ENCODE peak calls at places on chromosomes 5 and 9, in five cellular contexts. Q is A549, U is stomach, C is HepG2, X is GM12878. D is an unnamed sample.
A peak's percentile ranks its signal among the peaks of the same experiment; 100 is the strongest.

GRCh38 chr5:57277085-57277484 is 103.2 kb downstream of the GPBP1 start:
- DNase-seq in Q (peak; percentile 18), C (no peak), X (no peak), U (no peak), D (no peak)

GRCh38 chr5:167785896-167786295 is 505.5 kb upstream of the WWC1 start:
- DNase-seq in U (no peak), C (no peak), Q (no peak), X (no peak), D (no peak)

GRCh38 chr5:67725591-67725990 is 490.0 kb upstream of the PIK3R1 start:
- DNase-seq in X (no peak), C (no peak), Q (no peak), U (no peak), D (no peak)

GRCh38 chr5:67809589-67809988 is 406.0 kb upstream of the PIK3R1 start:
- DNase-seq in X (peak; percentile 83), C (no peak), Q (no peak), U (no peak), D (no peak)

GRCh38 chr9:129886226-129887174 is 51.2 kb downstream of the USP20 start:
- DNase-seq in Q (no peak), X (peak; percentile 37), U (no peak), C (no peak), D (no peak)

GRCh38 chr5:53035868-53036381 is 46.8 kb downstream of the ITGA2 start:
- DNase-seq in X (no peak), Q (peak; percentile 46), C (no peak), U (no peak), D (no peak)

GRCh38 chr9:110765926-110766325 is 97.3 kb downstream of the MUSK start:
- DNase-seq in Q (no peak), X (no peak), U (no peak), C (no peak), D (no peak)

GRCh38 chr9:70049236-70049635 is 5.6 kb downstream of the MAMDC2 start:
- DNase-seq in X (no peak), U (peak; percentile 40), C (no peak), Q (no peak), D (peak; percentile 84)

GRCh38 chr5:37254581-37254980 is 5.4 kb upstream of the CPLANE1 start:
- DNase-seq in C (no peak), U (no peak), Q (no peak), X (no peak), D (no peak)

DNA sequence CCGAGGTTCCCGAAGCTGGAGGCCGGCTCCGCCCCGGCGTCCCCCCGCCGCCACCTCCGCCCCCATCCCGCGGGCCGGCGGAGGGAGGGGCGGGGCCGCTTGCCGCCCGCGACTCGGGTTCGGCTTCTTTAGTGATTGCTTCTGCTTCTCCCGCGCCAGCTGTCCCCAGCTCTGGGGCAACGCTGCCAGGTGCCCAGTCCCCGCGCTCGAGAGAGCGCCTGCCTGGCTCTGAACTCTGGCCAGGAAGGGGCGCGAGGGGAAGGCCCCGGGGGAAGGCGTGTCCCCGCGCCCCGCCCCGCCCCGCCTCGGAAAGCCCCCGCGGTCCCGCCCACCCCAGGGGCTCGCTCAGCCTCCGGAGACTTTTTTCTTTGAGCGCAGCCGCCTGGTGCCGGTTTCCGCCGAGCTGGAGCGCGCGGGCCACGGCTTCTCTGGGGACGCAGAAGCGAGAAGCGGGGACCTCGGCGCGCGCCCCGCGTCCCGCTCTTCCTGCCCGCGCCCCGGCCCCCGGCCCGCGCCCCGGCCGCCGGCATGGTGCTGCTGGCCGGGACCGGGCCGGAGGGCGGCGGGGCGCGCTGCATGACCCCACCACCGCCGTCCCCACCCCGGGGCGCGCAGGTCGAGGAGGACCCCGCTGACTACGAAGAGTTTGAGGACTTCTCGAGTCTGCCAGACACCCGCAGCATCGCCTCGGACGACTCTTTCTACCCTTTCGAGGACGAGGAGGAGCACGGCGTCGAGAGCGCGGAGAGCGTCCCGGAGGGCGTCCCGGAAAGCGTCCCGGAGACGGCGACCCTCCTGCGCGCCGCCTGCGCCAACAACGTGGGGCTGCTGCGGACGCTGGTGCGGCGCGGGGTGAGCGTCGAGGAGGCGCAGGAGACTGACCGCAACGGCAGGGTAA is at the start of gene ANKRD33B:
- DNase-seq in U (peak; percentile 49), Q (peak; percentile 63), X (no peak), C (peak; percentile 9), D (no peak)
- TF ChIP-seq EP300 in U (no peak), Q (no peak), X (no peak), C (no peak), D (no peak)

GRCh38 chr5:10736808-10737207 is 24.2 kb downstream of the DAP start:
- DNase-seq in X (no peak), U (no peak), Q (no peak), C (no peak), D (no peak)

GRCh38 chr5:10734050-10734709 is 26.9 kb downstream of the DAP start:
- DNase-seq in U (no peak), X (no peak), Q (no peak), C (no peak), D (no peak)

GRCh38 chr5:10736354-10736753 is 24.7 kb downstream of the DAP start:
- DNase-seq in X (no peak), C (no peak), Q (no peak), U (no peak), D (no peak)

GRCh38 chr5:10734832-10735231 is 26.2 kb downstream of the DAP start:
- DNase-seq in U (no peak), C (no peak), X (no peak), Q (no peak), D (no peak)

DNA sequence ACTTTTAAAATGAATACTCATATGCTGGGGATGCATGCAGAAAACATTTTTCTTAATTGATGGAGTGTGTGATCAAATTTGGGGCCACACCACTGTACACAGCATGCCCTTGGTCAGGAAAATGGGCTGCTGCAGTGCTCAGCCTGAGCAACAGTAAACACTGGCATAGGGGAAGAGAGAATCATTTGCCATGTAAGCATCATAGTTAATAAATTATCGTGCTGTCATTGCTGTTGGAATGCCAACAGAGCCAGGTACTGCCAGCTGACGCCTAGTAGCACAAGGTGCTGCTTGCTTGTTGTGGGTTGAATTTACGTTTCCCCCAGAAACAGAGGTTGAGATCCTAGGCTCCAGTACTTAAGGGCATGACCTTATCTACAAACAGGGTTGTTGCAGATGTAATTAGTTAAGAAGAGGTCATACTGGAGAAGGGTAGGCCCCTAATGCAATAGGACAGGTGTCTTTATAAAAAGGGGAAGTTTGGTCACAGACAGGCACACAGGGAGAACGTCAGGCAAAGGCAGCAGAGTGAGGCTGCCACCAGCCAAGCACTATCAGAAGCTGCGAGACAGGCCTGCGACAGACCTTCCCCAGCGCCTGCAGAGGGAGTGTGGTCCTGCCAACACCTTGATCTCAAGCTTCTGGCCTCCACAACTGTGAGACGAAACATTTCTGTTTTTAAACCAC is 25.3 kb downstream of the DAP start:
- DNase-seq in Q (no peak), X (no peak), U (no peak), C (no peak), D (no peak)
- TF ChIP-seq POLR2A in Q (no peak), X (peak; percentile 22), U (no peak), C (no peak), D (no peak)

DNA sequence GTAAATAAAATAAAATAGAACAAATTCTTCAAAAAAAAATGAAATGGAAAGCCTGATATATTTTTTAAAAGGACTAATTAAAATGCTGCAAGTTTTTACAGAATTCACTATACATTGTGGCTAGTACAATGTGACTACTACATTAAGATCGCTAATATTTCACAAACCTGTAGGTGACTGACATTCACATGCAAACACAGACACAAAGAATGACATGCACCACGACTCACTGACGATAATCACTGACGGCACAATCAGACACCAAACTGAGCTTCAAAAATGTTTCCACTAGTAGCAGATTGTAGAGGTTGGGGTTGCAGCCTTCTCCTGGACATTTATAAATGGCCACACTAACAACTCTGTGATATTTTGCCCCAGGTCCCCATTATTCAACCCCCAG is 637.7 kb upstream of the DMAC1 start:
- DNase-seq in X (no peak), U (no peak), Q (no peak), C (no peak), D (no peak)
- TF ChIP-seq EP300 in X (no peak), U (no peak), Q (no peak), C (no peak), D (no peak)

GRCh38 chr9:137436761-137437600 is 4.2 kb downstream of the ENTPD8 start:
- DNase-seq in X (no peak), Q (no peak), C (no peak), U (peak; percentile 69), D (no peak)

GRCh38 chr9:137434498-137435380 is 6.4 kb downstream of the ENTPD8 start:
- DNase-seq in U (no peak), Q (no peak), C (no peak), X (no peak), D (no peak)

GRCh38 chr9:137435381-137435891 is 5.7 kb downstream of the ENTPD8 start:
- DNase-seq in X (no peak), C (no peak), U (no peak), Q (no peak), D (no peak)

GRCh38 chr9:137437691-137438590 is 3.2 kb downstream of the ENTPD8 start:
- DNase-seq in X (no peak), Q (no peak), C (no peak), U (peak; percentile 61), D (no peak)

DNA sequence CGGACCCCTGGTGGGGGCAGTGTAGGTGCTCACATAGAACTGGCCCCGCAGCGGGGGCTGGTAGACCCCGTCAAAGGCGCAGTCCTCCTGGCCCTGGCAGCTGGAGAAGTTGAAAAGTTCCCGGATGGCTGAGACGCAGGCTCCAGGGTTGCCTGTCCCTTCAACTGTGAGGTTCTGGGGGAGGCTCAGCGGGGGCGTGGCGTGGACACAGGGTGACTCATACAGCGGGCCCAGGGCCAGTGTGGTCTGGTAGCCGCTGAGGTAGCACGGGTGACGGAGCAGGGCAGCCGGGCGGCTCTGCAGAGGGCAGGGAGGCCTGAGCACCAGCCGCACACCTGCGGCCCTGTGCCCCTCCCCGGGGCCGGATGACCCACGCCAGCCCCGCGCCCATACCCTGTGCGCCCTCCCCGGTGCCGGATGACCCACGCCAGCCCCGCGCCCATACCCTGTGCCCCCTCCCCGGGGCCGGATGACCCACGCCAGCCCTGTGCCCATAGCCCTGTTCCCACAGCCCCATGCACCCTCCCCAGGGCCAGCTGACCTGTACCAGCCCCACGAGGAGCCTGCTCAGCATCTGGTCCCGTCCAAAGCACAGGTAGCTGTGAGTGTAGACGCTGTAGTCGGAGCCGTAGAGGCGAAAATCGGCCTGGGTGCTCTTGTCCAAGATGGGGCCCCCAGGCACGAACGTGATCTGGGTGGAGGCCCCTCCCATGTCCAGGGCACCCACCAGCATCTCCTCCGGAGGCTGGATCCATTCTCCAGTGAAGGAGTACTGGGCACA is 5.0 kb downstream of the ENTPD8 start:
- DNase-seq in U (peak; percentile 96), Q (peak; percentile 96), C (peak; percentile 62), X (no peak), D (peak; percentile 90)
- TF ChIP-seq POLR2A in U (peak; percentile 23), Q (no peak), C (no peak), X (no peak), D (no peak)

DNA sequence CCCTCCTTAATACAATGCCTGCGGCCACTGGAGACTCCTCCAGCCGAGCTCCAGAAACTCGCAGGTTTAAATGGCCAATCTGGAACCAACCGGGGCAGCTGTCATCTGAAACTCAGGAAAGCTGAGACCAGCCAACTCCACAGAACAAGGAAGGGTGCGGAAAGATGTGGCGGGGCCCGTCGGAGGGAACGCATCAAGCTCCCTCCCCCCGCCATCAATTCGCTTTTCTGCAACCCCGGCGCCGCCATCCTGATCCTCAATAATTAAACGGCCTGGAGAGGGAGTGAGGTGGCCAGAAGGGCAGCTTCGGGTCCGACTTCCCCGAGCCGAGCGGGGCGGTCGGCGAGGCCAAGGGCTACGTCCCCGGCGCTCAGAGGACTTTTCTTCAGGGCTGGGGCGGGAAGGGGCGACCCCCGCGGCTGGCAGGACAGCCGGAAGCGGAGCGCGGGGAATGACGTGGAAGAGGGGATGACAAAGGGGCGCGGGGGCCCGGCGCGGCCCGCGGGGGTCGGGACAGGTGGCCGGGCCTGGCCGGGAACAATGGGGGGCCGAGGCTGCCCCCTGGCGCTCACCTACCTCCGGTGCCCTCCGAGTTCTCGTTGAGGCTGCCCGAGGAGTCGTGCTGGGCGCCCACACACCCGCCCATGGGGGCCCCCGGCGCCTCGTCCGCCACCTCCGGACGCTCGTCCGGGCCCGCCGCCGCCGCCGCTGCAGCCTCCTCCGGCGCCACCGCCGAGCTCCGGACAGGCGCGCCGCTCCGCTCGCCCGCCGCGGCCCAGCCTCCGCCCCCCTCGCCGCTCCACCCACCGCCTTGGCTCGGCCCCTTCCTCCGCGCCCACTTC is at the start of gene UBTD2:
- DNase-seq in C (peak; percentile 45), U (peak; percentile 86), Q (peak; percentile 87), X (no peak), D (peak; percentile 85)
- TF ChIP-seq EP300 in C (no peak), U (no peak), Q (no peak), X (no peak), D (no peak)

D was measured in ovary.